ENCODE peak calls at places on chromosomes 6 and 20, in ten cellular contexts. Y is SK-N-SH; R is upper lobe of left lung; D is GM23248; I is SJSA1; M is substantia nigra; O is small intestine; Z is lower lobe of right lung; U is uterus; G is CD4-positive, CD25-positive, alpha-beta regulatory T cell. K is an unnamed sample.

GRCh38 chr20:63641146-63641791 is 12.0 kb downstream of the STMN3 start:
- DNase-seq in Y (no peak), R (peak), D (no peak), I (no peak), M (peak), O (peak), Z (peak), U (no peak), G (peak), K (no peak)

GRCh38 chr6:117906905-117907599 is at the start of gene SLC35F1:
- DNase-seq in Y (peak), R (peak), D (peak), I (peak), M (peak), O (peak), Z (peak), U (no peak), G (peak), K (no peak)

GRCh38 chr20:10635476-10636208 is 38.2 kb downstream of the JAG1 start:
- DNase-seq in Y (no peak), R (no peak), D (peak), I (no peak), M (no peak), O (no peak), Z (no peak), U (no peak), G (no peak), K (no peak)

GRCh38 chr6:70686548-70687133 is 19.0 kb downstream of the SMAP1 start:
- DNase-seq in Y (peak), R (no peak), D (peak), I (peak), M (no peak), O (peak), Z (no peak), U (no peak), G (peak), K (no peak)

GRCh38 chr20:8043687-8044278 is 24.2 kb upstream of the TMX4 start:
- DNase-seq in Y (peak), R (no peak), D (peak), I (peak), M (no peak), O (peak), Z (no peak), U (no peak), G (peak), K (peak)

GRCh38 chr6:51818520-51819022 is 268.8 kb downstream of the PKHD1 start:
- DNase-seq in Y (no peak), R (no peak), D (no peak), I (no peak), M (no peak), O (no peak), Z (no peak), U (no peak), G (no peak), K (no peak)

GRCh38 chr20:58891076-58891685 is 38.7 kb downstream of the GNAS start:
- DNase-seq in Y (peak), R (peak), D (peak), I (no peak), M (peak), O (peak), Z (peak), U (peak), G (peak), K (peak)

GRCh38 chr6:112308476-112308875 is 38.7 kb upstream of the RFPL4B start:
- DNase-seq in Y (no peak), R (no peak), D (peak), I (no peak), M (no peak), O (no peak), Z (no peak), U (peak), G (no peak), K (no peak)

GRCh38 chr6:5475779-5476178 is 214.5 kb downstream of the FARS2 start:
- DNase-seq in Y (no peak), R (no peak), D (no peak), I (no peak), M (no peak), O (no peak), Z (no peak), U (no peak), G (no peak), K (no peak)

GRCh38 chr6:1035419-1035818 is 276.5 kb upstream of the FOXQ1 start:
- DNase-seq in Y (no peak), R (no peak), D (no peak), I (no peak), M (no peak), O (no peak), Z (no peak), U (no peak), G (no peak), K (no peak)

GRCh38 chr6:123527406-123527805 is 109.3 kb downstream of the TRDN start:
- DNase-seq in Y (no peak), R (no peak), D (no peak), I (no peak), M (no peak), O (no peak), Z (no peak), U (no peak), G (no peak), K (no peak)

GRCh38 chr6:144095134-144096002 is at the start of gene SF3B5:
- DNase-seq in Y (peak), R (peak), D (peak), I (peak), M (peak), O (peak), Z (peak), U (peak), G (peak), K (peak)

DNA sequence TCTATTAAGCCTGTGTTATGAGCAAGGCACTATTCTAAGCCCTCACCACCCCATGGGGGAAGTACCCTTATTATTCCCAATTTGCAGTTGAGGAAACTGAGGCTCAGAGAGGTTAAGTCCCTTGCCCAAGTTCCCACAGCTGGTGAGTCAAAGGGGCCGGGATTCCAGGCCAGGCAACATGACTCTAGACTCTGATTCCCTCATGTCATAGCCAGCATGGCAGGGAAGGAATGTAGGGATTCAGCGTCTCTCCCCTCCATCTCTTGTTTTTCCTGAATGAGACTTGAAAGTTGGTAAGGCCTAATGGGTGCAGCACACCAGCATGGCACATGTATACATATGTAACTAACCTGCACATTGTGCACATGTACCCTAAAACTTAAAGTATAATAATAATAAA is 6.7 kb downstream of the C6orf132 start:
- DNase-seq in Y (no peak), R (no peak), D (peak), I (no peak), M (no peak), O (no peak), Z (no peak), U (no peak), G (no peak), K (no peak)
- H3K27ac ChIP-seq in Y (no peak), R (no peak), D (no peak), I (no peak), M (no peak), O (no peak), Z (no peak), U (no peak), G (no peak), K (no peak)

GRCh38 chr20:46709459-46710148 is at the start of gene SLC2A10:
- DNase-seq in Y (peak), R (peak), D (peak), I (peak), M (peak), O (no peak), Z (peak), U (peak), G (no peak), K (no peak)
- H3K27ac ChIP-seq in Y (peak), R (peak), D (peak), I (peak), M (peak), O (peak), Z (peak), U (peak), G (no peak), K (no peak)

DNA sequence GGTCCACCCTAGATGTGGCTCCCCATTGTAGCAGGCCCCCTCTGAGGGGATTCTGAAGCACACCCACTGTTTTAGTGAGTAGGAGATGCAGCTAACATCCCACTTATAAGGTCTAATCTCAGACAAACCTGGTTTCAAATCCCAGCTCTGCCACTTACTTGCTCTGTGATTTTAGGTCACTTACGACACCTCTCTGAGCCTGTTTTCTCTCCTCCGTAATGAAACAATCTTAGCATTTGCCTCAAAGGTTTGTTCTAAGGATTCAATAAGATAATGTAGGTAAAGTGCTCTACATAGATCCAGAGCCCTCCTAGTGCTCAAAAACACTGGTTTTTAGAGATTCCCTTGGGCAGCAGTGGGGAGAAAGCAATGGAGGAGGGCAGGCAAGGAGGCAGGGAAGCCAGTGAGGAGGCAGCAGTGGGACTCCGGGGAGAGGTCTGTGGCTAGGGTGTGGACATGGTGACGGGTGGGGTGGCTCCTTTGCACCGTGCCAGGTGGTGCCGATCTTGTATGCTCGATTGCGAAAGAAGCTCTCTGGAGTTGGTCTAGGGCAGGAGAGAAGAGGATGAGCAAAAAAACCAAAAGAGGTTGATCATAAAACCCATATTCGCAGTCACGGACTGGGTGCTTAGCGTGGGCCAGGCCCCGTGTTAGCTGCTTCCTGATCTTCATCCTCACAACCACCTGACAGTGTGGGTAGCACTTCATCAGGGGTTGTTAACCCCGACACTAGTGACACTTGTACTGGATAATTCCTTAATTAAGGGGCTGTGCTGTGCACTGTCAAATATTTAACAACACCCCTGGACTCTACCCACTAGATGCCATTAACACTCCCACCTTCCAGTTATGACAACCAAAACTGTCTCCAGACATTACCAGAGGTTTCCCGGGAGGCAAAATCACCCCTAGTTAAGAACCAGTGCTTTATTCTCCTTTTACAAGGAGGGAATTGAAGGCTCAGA is 16.8 kb upstream of the PTGIS start:
- DNase-seq in Y (no peak), R (no peak), D (peak), I (no peak), M (no peak), O (peak), Z (no peak), U (peak), G (no peak), K (peak)
- H3K27ac ChIP-seq in Y (no peak), R (peak), D (peak), I (no peak), M (no peak), O (peak), Z (peak), U (peak), G (no peak), K (no peak)

GRCh38 chr6:3496395-3496794 is 39.5 kb upstream of the SLC22A23 start:
- DNase-seq in Y (no peak), R (no peak), D (no peak), I (no peak), M (no peak), O (no peak), Z (no peak), U (no peak), G (no peak), K (no peak)

GRCh38 chr6:3490622-3490980 is 33.8 kb upstream of the SLC22A23 start:
- DNase-seq in Y (no peak), R (no peak), D (peak), I (no peak), M (no peak), O (no peak), Z (no peak), U (no peak), G (no peak), K (no peak)

GRCh38 chr6:3499603-3500002 is 42.8 kb upstream of the SLC22A23 start:
- DNase-seq in Y (no peak), R (no peak), D (no peak), I (no peak), M (no peak), O (no peak), Z (no peak), U (no peak), G (no peak), K (no peak)

GRCh38 chr6:3489961-3490621 is 33.2 kb upstream of the SLC22A23 start:
- DNase-seq in Y (no peak), R (no peak), D (peak), I (no peak), M (no peak), O (no peak), Z (no peak), U (no peak), G (no peak), K (no peak)

GRCh38 chr6:3494391-3495100 is 37.7 kb upstream of the SLC22A23 start:
- DNase-seq in Y (no peak), R (no peak), D (no peak), I (no peak), M (no peak), O (no peak), Z (no peak), U (no peak), G (no peak), K (no peak)
- H3K27ac ChIP-seq in Y (no peak), R (no peak), D (no peak), I (no peak), M (no peak), O (no peak), Z (no peak), U (no peak), G (no peak), K (no peak)

DNA sequence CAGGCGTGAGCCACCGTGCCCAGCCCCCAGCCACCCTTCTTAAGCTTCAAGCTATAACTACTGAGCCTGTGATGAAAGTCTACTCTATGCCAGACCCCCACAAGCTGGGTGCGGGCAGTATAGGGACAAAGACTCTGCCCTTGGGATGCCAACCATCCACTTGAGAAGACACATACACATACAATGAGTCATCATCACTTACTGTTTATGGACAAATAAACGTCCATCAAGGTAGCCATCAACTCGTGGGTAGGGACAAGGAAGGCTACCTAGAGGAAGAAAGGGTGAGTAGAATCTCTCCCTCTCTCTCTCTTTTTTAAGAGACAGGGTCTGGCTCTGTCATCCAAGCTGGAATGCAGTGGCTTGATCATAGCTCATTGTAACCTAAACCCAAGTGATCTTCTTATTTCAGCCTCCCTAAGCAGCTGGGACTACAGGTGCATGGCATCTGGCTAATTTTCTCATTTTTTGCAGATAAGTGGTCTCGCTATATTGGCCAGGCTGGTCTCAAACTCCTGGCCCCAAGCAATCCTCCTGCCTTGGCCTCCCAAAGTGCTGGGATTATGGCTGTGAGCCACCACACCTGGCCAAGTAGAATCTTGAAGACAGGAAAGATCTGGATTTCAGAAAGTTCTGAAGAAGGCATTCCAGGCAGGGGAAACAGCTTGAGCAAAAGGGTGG is 2.6 kb upstream of the TP53INP2 start:
- DNase-seq in Y (no peak), R (no peak), D (no peak), I (no peak), M (no peak), O (no peak), Z (no peak), U (no peak), G (no peak), K (no peak)
- H3K27ac ChIP-seq in Y (no peak), R (no peak), D (no peak), I (no peak), M (no peak), O (no peak), Z (no peak), U (no peak), G (no peak), K (no peak)

GRCh38 chr6:153424719-153425400 is 293.8 kb upstream of the RGS17 start:
- DNase-seq in Y (no peak), R (no peak), D (no peak), I (no peak), M (no peak), O (no peak), Z (no peak), U (no peak), G (no peak), K (no peak)
- H3K27ac ChIP-seq in Y (no peak), R (no peak), D (no peak), I (no peak), M (no peak), O (no peak), Z (no peak), U (no peak), G (no peak), K (no peak)

GRCh38 chr6:16480780-16481179 is 242.4 kb downstream of the GMPR start:
- DNase-seq in Y (no peak), R (no peak), D (no peak), I (no peak), M (no peak), O (no peak), Z (no peak), U (no peak), G (peak), K (no peak)

GRCh38 chr6:16477367-16478149 is 239.2 kb downstream of the GMPR start:
- DNase-seq in Y (no peak), R (no peak), D (no peak), I (no peak), M (no peak), O (no peak), Z (peak), U (no peak), G (no peak), K (no peak)

GRCh38 chr6:16482702-16483314 is 244.4 kb downstream of the GMPR start:
- DNase-seq in Y (no peak), R (no peak), D (no peak), I (no peak), M (no peak), O (no peak), Z (no peak), U (no peak), G (peak), K (no peak)

GRCh38 chr6:16483315-16483875 is 245.0 kb downstream of the GMPR start:
- DNase-seq in Y (no peak), R (no peak), D (no peak), I (no peak), M (no peak), O (no peak), Z (no peak), U (no peak), G (peak), K (no peak)

DNA sequence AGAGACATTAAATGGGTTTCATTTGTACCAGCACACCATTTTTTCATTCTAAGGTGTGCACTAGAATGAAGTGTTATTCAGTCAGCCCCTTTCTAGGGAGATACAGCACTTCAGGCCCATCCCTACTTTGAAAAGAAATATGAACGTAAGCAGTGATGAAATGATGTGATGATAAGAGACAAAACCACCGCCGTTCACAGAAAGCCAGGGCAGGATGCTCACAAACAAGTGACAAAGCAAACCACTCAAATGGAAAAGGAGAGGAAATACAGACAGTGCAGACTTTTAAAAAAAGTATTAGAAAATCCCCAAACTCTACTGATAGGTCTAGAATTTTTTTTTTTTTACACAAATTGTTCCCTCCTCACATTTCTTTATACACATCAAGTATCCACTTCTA is 243.3 kb downstream of the GMPR start:
- DNase-seq in Y (no peak), R (no peak), D (no peak), I (no peak), M (no peak), O (peak), Z (no peak), U (no peak), G (peak), K (no peak)
- H3K27ac ChIP-seq in Y (no peak), R (no peak), D (no peak), I (no peak), M (no peak), O (no peak), Z (no peak), U (no peak), G (peak), K (no peak)

DNA sequence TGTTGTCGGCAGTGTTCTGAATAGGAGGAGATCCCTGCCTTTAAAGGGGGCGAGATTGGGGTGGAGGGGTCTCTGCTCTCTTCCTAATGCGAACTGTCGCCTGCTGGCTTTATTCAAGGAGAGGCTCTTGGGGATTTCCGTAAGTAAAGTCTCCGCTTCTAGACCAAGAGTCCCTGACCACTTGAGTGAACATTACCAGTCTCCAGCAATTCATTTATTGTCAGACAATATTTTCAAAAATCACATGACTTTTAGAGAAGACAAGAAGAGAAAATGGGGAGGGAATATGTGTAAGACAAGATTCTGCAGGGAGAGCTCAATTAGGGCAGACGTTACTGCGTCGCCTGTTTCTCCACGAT is 21.2 kb downstream of the POM121L2 start:
- DNase-seq in Y (no peak), R (no peak), D (no peak), I (no peak), M (no peak), O (no peak), Z (no peak), U (no peak), G (no peak), K (no peak)
- H3K27ac ChIP-seq in Y (no peak), R (no peak), D (no peak), I (no peak), M (no peak), O (no peak), Z (no peak), U (no peak), G (no peak), K (no peak)